ENCODE peak calls at places on chromosomes 3 and 15, in six cellular contexts. One of them, this sample, is unnamed.

GRCh38 chr3:137768361-137769320 is 4.5 kb downstream of the SOX14 start:
- DNase-seq in stimulated activated CD4-positive, alpha-beta T cell treated with anti-CD3 and anti-CD28 coated beads, Interleukin-12 subunit alpha, Interleukin-12 subunit beta, amount 100 ng/mL, for 4 hours: no peak
- DNase-seq in heart right ventricle: no peak
- DNase-seq in ELR: no peak
- DNase-seq in stimulated activated naive CD8-positive, alpha-beta T cell treated with anti-CD3 and anti-CD28 coated beads, Interleukin-15, Interleukin-2, amounts not matched to agents 100 U/mL and 50 U/mL, for 24 hours: no peak
- DNase-seq in neural progenitor cell: peak; percentile 66
- DNase-seq in this sample: peak; percentile 30

GRCh38 chr3:124559650-124560405 is 170.4 kb upstream of the UMPS start:
- DNase-seq in stimulated activated CD4-positive, alpha-beta T cell treated with anti-CD3 and anti-CD28 coated beads, Interleukin-12 subunit alpha, Interleukin-12 subunit beta, amount 100 ng/mL, for 4 hours: peak; percentile 40
- DNase-seq in heart right ventricle: no peak
- DNase-seq in ELR: peak; percentile 83
- DNase-seq in stimulated activated naive CD8-positive, alpha-beta T cell treated with anti-CD3 and anti-CD28 coated beads, Interleukin-15, Interleukin-2, amounts not matched to agents 100 U/mL and 50 U/mL, for 24 hours: peak; percentile 70
- DNase-seq in neural progenitor cell: peak; percentile 88
- DNase-seq in this sample: peak; percentile 85

GRCh38 chr15:100966997-100967396 is 47.8 kb downstream of the LRRK1 start:
- DNase-seq in stimulated activated CD4-positive, alpha-beta T cell treated with anti-CD3 and anti-CD28 coated beads, Interleukin-12 subunit alpha, Interleukin-12 subunit beta, amount 100 ng/mL, for 4 hours: no peak
- DNase-seq in heart right ventricle: no peak
- DNase-seq in ELR: no peak
- DNase-seq in stimulated activated naive CD8-positive, alpha-beta T cell treated with anti-CD3 and anti-CD28 coated beads, Interleukin-15, Interleukin-2, amounts not matched to agents 100 U/mL and 50 U/mL, for 24 hours: no peak
- DNase-seq in neural progenitor cell: no peak
- DNase-seq in this sample: no peak

GRCh38 chr3:175662815-175663214 is 803.7 kb downstream of the NAALADL2 start:
- DNase-seq in stimulated activated CD4-positive, alpha-beta T cell treated with anti-CD3 and anti-CD28 coated beads, Interleukin-12 subunit alpha, Interleukin-12 subunit beta, amount 100 ng/mL, for 4 hours: no peak
- DNase-seq in heart right ventricle: no peak
- DNase-seq in ELR: no peak
- DNase-seq in stimulated activated naive CD8-positive, alpha-beta T cell treated with anti-CD3 and anti-CD28 coated beads, Interleukin-15, Interleukin-2, amounts not matched to agents 100 U/mL and 50 U/mL, for 24 hours: no peak
- DNase-seq in neural progenitor cell: no peak
- DNase-seq in this sample: no peak

GRCh38 chr3:124360140-124360539 is 368.2 kb upstream of the ROPN1 start:
- DNase-seq in stimulated activated CD4-positive, alpha-beta T cell treated with anti-CD3 and anti-CD28 coated beads, Interleukin-12 subunit alpha, Interleukin-12 subunit beta, amount 100 ng/mL, for 4 hours: no peak
- DNase-seq in heart right ventricle: no peak
- DNase-seq in ELR: no peak
- DNase-seq in stimulated activated naive CD8-positive, alpha-beta T cell treated with anti-CD3 and anti-CD28 coated beads, Interleukin-15, Interleukin-2, amounts not matched to agents 100 U/mL and 50 U/mL, for 24 hours: no peak
- DNase-seq in neural progenitor cell: no peak
- DNase-seq in this sample: no peak

GRCh38 chr3:108946292-108947290 is 7.1 kb downstream of the GUCA1C start:
- DNase-seq in stimulated activated CD4-positive, alpha-beta T cell treated with anti-CD3 and anti-CD28 coated beads, Interleukin-12 subunit alpha, Interleukin-12 subunit beta, amount 100 ng/mL, for 4 hours: no peak
- DNase-seq in heart right ventricle: no peak
- DNase-seq in ELR: peak; percentile 92
- DNase-seq in stimulated activated naive CD8-positive, alpha-beta T cell treated with anti-CD3 and anti-CD28 coated beads, Interleukin-15, Interleukin-2, amounts not matched to agents 100 U/mL and 50 U/mL, for 24 hours: no peak
- DNase-seq in neural progenitor cell: no peak
- DNase-seq in this sample: peak; percentile 89

GRCh38 chr15:45448516-45448915 is 70.2 kb upstream of the GATM start:
- DNase-seq in stimulated activated CD4-positive, alpha-beta T cell treated with anti-CD3 and anti-CD28 coated beads, Interleukin-12 subunit alpha, Interleukin-12 subunit beta, amount 100 ng/mL, for 4 hours: no peak
- DNase-seq in heart right ventricle: no peak
- DNase-seq in ELR: no peak
- DNase-seq in stimulated activated naive CD8-positive, alpha-beta T cell treated with anti-CD3 and anti-CD28 coated beads, Interleukin-15, Interleukin-2, amounts not matched to agents 100 U/mL and 50 U/mL, for 24 hours: no peak
- DNase-seq in neural progenitor cell: no peak
- DNase-seq in this sample: no peak

GRCh38 chr3:122974764-122975162 is 52.8 kb downstream of the SEMA5B start:
- DNase-seq in stimulated activated CD4-positive, alpha-beta T cell treated with anti-CD3 and anti-CD28 coated beads, Interleukin-12 subunit alpha, Interleukin-12 subunit beta, amount 100 ng/mL, for 4 hours: no peak
- DNase-seq in heart right ventricle: peak; percentile 63
- DNase-seq in ELR: peak; percentile 44
- DNase-seq in stimulated activated naive CD8-positive, alpha-beta T cell treated with anti-CD3 and anti-CD28 coated beads, Interleukin-15, Interleukin-2, amounts not matched to agents 100 U/mL and 50 U/mL, for 24 hours: no peak
- DNase-seq in neural progenitor cell: no peak
- DNase-seq in this sample: peak; percentile 43

GRCh38 chr3:43693594-43693993 is 2.9 kb downstream of the ABHD5 start:
- DNase-seq in stimulated activated CD4-positive, alpha-beta T cell treated with anti-CD3 and anti-CD28 coated beads, Interleukin-12 subunit alpha, Interleukin-12 subunit beta, amount 100 ng/mL, for 4 hours: no peak
- DNase-seq in heart right ventricle: no peak
- DNase-seq in ELR: peak; percentile 24
- DNase-seq in stimulated activated naive CD8-positive, alpha-beta T cell treated with anti-CD3 and anti-CD28 coated beads, Interleukin-15, Interleukin-2, amounts not matched to agents 100 U/mL and 50 U/mL, for 24 hours: no peak
- DNase-seq in neural progenitor cell: no peak
- DNase-seq in this sample: peak; percentile 87

GRCh38 chr3:115581347-115582135 is 41.8 kb upstream of the GAP43 start:
- DNase-seq in stimulated activated CD4-positive, alpha-beta T cell treated with anti-CD3 and anti-CD28 coated beads, Interleukin-12 subunit alpha, Interleukin-12 subunit beta, amount 100 ng/mL, for 4 hours: no peak
- DNase-seq in heart right ventricle: no peak
- DNase-seq in ELR: peak; percentile 36
- DNase-seq in stimulated activated naive CD8-positive, alpha-beta T cell treated with anti-CD3 and anti-CD28 coated beads, Interleukin-15, Interleukin-2, amounts not matched to agents 100 U/mL and 50 U/mL, for 24 hours: no peak
- DNase-seq in neural progenitor cell: no peak
- DNase-seq in this sample: peak; percentile 36

GRCh38 chr15:84818221-84819131 is 1.3 kb downstream of the ALPK3 start:
- DNase-seq in stimulated activated CD4-positive, alpha-beta T cell treated with anti-CD3 and anti-CD28 coated beads, Interleukin-12 subunit alpha, Interleukin-12 subunit beta, amount 100 ng/mL, for 4 hours: no peak
- DNase-seq in heart right ventricle: no peak
- DNase-seq in ELR: no peak
- DNase-seq in stimulated activated naive CD8-positive, alpha-beta T cell treated with anti-CD3 and anti-CD28 coated beads, Interleukin-15, Interleukin-2, amounts not matched to agents 100 U/mL and 50 U/mL, for 24 hours: no peak
- DNase-seq in neural progenitor cell: peak; percentile 80
- DNase-seq in this sample: peak; percentile 27

GRCh38 chr15:100043069-100043641 is 298.6 kb downstream of the ADAMTS17 start:
- DNase-seq in stimulated activated CD4-positive, alpha-beta T cell treated with anti-CD3 and anti-CD28 coated beads, Interleukin-12 subunit alpha, Interleukin-12 subunit beta, amount 100 ng/mL, for 4 hours: no peak
- DNase-seq in heart right ventricle: no peak
- DNase-seq in ELR: peak; percentile 86
- DNase-seq in stimulated activated naive CD8-positive, alpha-beta T cell treated with anti-CD3 and anti-CD28 coated beads, Interleukin-15, Interleukin-2, amounts not matched to agents 100 U/mL and 50 U/mL, for 24 hours: no peak
- DNase-seq in neural progenitor cell: no peak
- DNase-seq in this sample: peak; percentile 88

GRCh38 chr3:103295974-103296570 is 861.3 kb downstream of the ZPLD1 start:
- DNase-seq in stimulated activated CD4-positive, alpha-beta T cell treated with anti-CD3 and anti-CD28 coated beads, Interleukin-12 subunit alpha, Interleukin-12 subunit beta, amount 100 ng/mL, for 4 hours: no peak
- DNase-seq in heart right ventricle: no peak
- DNase-seq in ELR: peak; percentile 44
- DNase-seq in stimulated activated naive CD8-positive, alpha-beta T cell treated with anti-CD3 and anti-CD28 coated beads, Interleukin-15, Interleukin-2, amounts not matched to agents 100 U/mL and 50 U/mL, for 24 hours: no peak
- DNase-seq in neural progenitor cell: peak; percentile 20
- DNase-seq in this sample: peak; percentile 29

GRCh38 chr3:155739154-155739553 is 5.7 kb downstream of the PLCH1 start:
- DNase-seq in stimulated activated CD4-positive, alpha-beta T cell treated with anti-CD3 and anti-CD28 coated beads, Interleukin-12 subunit alpha, Interleukin-12 subunit beta, amount 100 ng/mL, for 4 hours: no peak
- DNase-seq in heart right ventricle: no peak
- DNase-seq in ELR: peak; percentile 39
- DNase-seq in stimulated activated naive CD8-positive, alpha-beta T cell treated with anti-CD3 and anti-CD28 coated beads, Interleukin-15, Interleukin-2, amounts not matched to agents 100 U/mL and 50 U/mL, for 24 hours: no peak
- DNase-seq in neural progenitor cell: no peak
- DNase-seq in this sample: no peak

GRCh38 chr3:183180765-183181295 is 18.3 kb upstream of the LAMP3 start:
- DNase-seq in stimulated activated CD4-positive, alpha-beta T cell treated with anti-CD3 and anti-CD28 coated beads, Interleukin-12 subunit alpha, Interleukin-12 subunit beta, amount 100 ng/mL, for 4 hours: no peak
- DNase-seq in heart right ventricle: no peak
- DNase-seq in ELR: no peak
- DNase-seq in stimulated activated naive CD8-positive, alpha-beta T cell treated with anti-CD3 and anti-CD28 coated beads, Interleukin-15, Interleukin-2, amounts not matched to agents 100 U/mL and 50 U/mL, for 24 hours: no peak
- DNase-seq in neural progenitor cell: no peak
- DNase-seq in this sample: no peak

GRCh38 chr3:118801899-118802298 is 232.7 kb downstream of the IGSF11 start:
- DNase-seq in stimulated activated CD4-positive, alpha-beta T cell treated with anti-CD3 and anti-CD28 coated beads, Interleukin-12 subunit alpha, Interleukin-12 subunit beta, amount 100 ng/mL, for 4 hours: no peak
- DNase-seq in heart right ventricle: peak; percentile 59
- DNase-seq in ELR: no peak
- DNase-seq in stimulated activated naive CD8-positive, alpha-beta T cell treated with anti-CD3 and anti-CD28 coated beads, Interleukin-15, Interleukin-2, amounts not matched to agents 100 U/mL and 50 U/mL, for 24 hours: no peak
- DNase-seq in neural progenitor cell: no peak
- DNase-seq in this sample: no peak

GRCh38 chr15:87758739-87759457 is 497.6 kb downstream of the NTRK3 start:
- DNase-seq in stimulated activated CD4-positive, alpha-beta T cell treated with anti-CD3 and anti-CD28 coated beads, Interleukin-12 subunit alpha, Interleukin-12 subunit beta, amount 100 ng/mL, for 4 hours: no peak
- DNase-seq in heart right ventricle: no peak
- DNase-seq in ELR: no peak
- DNase-seq in stimulated activated naive CD8-positive, alpha-beta T cell treated with anti-CD3 and anti-CD28 coated beads, Interleukin-15, Interleukin-2, amounts not matched to agents 100 U/mL and 50 U/mL, for 24 hours: no peak
- DNase-seq in neural progenitor cell: no peak
- DNase-seq in this sample: no peak

GRCh38 chr3:38805004-38805403 is 11.0 kb downstream of the SCN10A start:
- DNase-seq in stimulated activated CD4-positive, alpha-beta T cell treated with anti-CD3 and anti-CD28 coated beads, Interleukin-12 subunit alpha, Interleukin-12 subunit beta, amount 100 ng/mL, for 4 hours: no peak
- DNase-seq in heart right ventricle: no peak
- DNase-seq in ELR: no peak
- DNase-seq in stimulated activated naive CD8-positive, alpha-beta T cell treated with anti-CD3 and anti-CD28 coated beads, Interleukin-15, Interleukin-2, amounts not matched to agents 100 U/mL and 50 U/mL, for 24 hours: no peak
- DNase-seq in neural progenitor cell: no peak
- DNase-seq in this sample: no peak